ENCODE peak calls at places on chromosomes 5 and 9, in six cellular contexts. One of them, this sample, is unnamed.

GRCh38 chr5:140547508-140548299 is at the start of gene EIF4EBP3:
- DNase-seq in SW480: peak; percentile 95
- DNase-seq in AG04449: peak; percentile 77
- DNase-seq in activated naive CD8-positive, alpha-beta T cell treated with anti-CD3 and anti-CD28 coated beads, Interleukin-2, amount 50 U/mL, for 24 hours: peak; percentile 89
- DNase-seq in NCI-H774: peak; percentile 89
- DNase-seq in HT1080: peak; percentile 82
- DNase-seq in this sample: peak; percentile 76

GRCh38 chr5:161734741-161735140 is 49.2 kb downstream of the GABRA6 start:
- DNase-seq in SW480: no peak
- DNase-seq in AG04449: no peak
- DNase-seq in activated naive CD8-positive, alpha-beta T cell treated with anti-CD3 and anti-CD28 coated beads, Interleukin-2, amount 50 U/mL, for 24 hours: no peak
- DNase-seq in NCI-H774: no peak
- DNase-seq in HT1080: no peak
- DNase-seq in this sample: no peak

GRCh38 chr9:109766351-109766750 is 13.6 kb upstream of the PALM2AKAP2 start:
- DNase-seq in SW480: no peak
- DNase-seq in AG04449: peak; percentile 83
- DNase-seq in activated naive CD8-positive, alpha-beta T cell treated with anti-CD3 and anti-CD28 coated beads, Interleukin-2, amount 50 U/mL, for 24 hours: no peak
- DNase-seq in NCI-H774: no peak
- DNase-seq in HT1080: no peak
- DNase-seq in this sample: no peak

GRCh38 chr9:137189297-137190295 is 1.1 kb downstream of the SSNA1 start:
- DNase-seq in SW480: no peak
- DNase-seq in AG04449: no peak
- DNase-seq in activated naive CD8-positive, alpha-beta T cell treated with anti-CD3 and anti-CD28 coated beads, Interleukin-2, amount 50 U/mL, for 24 hours: no peak
- DNase-seq in NCI-H774: no peak
- DNase-seq in HT1080: no peak
- DNase-seq in this sample: no peak

GRCh38 chr5:123708074-123708806 is 196.3 kb downstream of the CSNK1G3 start:
- DNase-seq in SW480: no peak
- DNase-seq in AG04449: peak; percentile 90
- DNase-seq in activated naive CD8-positive, alpha-beta T cell treated with anti-CD3 and anti-CD28 coated beads, Interleukin-2, amount 50 U/mL, for 24 hours: no peak
- DNase-seq in NCI-H774: no peak
- DNase-seq in HT1080: peak; percentile 80
- DNase-seq in this sample: no peak

GRCh38 chr5:30113542-30113941 is 1079.9 kb upstream of the CDH6 start:
- DNase-seq in SW480: no peak
- DNase-seq in AG04449: no peak
- DNase-seq in activated naive CD8-positive, alpha-beta T cell treated with anti-CD3 and anti-CD28 coated beads, Interleukin-2, amount 50 U/mL, for 24 hours: no peak
- DNase-seq in NCI-H774: no peak
- DNase-seq in HT1080: no peak
- DNase-seq in this sample: no peak

GRCh38 chr9:38718148-38718547 is 1.8 kb downstream of the FAM240B start:
- DNase-seq in SW480: no peak
- DNase-seq in AG04449: no peak
- DNase-seq in activated naive CD8-positive, alpha-beta T cell treated with anti-CD3 and anti-CD28 coated beads, Interleukin-2, amount 50 U/mL, for 24 hours: no peak
- DNase-seq in NCI-H774: no peak
- DNase-seq in HT1080: no peak
- DNase-seq in this sample: no peak

GRCh38 chr5:33074548-33074947 is 363.4 kb downstream of the NPR3 start:
- DNase-seq in SW480: no peak
- DNase-seq in AG04449: no peak
- DNase-seq in activated naive CD8-positive, alpha-beta T cell treated with anti-CD3 and anti-CD28 coated beads, Interleukin-2, amount 50 U/mL, for 24 hours: no peak
- DNase-seq in NCI-H774: no peak
- DNase-seq in HT1080: peak; percentile 23
- DNase-seq in this sample: no peak

GRCh38 chr9:92887880-92888338 is 10.1 kb upstream of the ZNF484 start:
- DNase-seq in SW480: no peak
- DNase-seq in AG04449: no peak
- DNase-seq in activated naive CD8-positive, alpha-beta T cell treated with anti-CD3 and anti-CD28 coated beads, Interleukin-2, amount 50 U/mL, for 24 hours: no peak
- DNase-seq in NCI-H774: no peak
- DNase-seq in HT1080: no peak
- DNase-seq in this sample: no peak

GRCh38 chr5:124706729-124707361 is 39.6 kb downstream of the ZNF608 start:
- DNase-seq in SW480: no peak
- DNase-seq in AG04449: no peak
- DNase-seq in activated naive CD8-positive, alpha-beta T cell treated with anti-CD3 and anti-CD28 coated beads, Interleukin-2, amount 50 U/mL, for 24 hours: no peak
- DNase-seq in NCI-H774: peak; percentile 57
- DNase-seq in HT1080: no peak
- DNase-seq in this sample: no peak

GRCh38 chr9:129362287-129363098 is 184.4 kb upstream of the IER5L start:
- DNase-seq in SW480: no peak
- DNase-seq in AG04449: no peak
- DNase-seq in activated naive CD8-positive, alpha-beta T cell treated with anti-CD3 and anti-CD28 coated beads, Interleukin-2, amount 50 U/mL, for 24 hours: no peak
- DNase-seq in NCI-H774: no peak
- DNase-seq in HT1080: no peak
- DNase-seq in this sample: no peak

GRCh38 chr5:146606838-146607237 is 90.8 kb upstream of the GPR151 start:
- DNase-seq in SW480: no peak
- DNase-seq in AG04449: no peak
- DNase-seq in activated naive CD8-positive, alpha-beta T cell treated with anti-CD3 and anti-CD28 coated beads, Interleukin-2, amount 50 U/mL, for 24 hours: no peak
- DNase-seq in NCI-H774: no peak
- DNase-seq in HT1080: no peak
- DNase-seq in this sample: no peak

GRCh38 chr5:37005946-37006540 is 129.5 kb downstream of the NIPBL start:
- DNase-seq in SW480: peak; percentile 36
- DNase-seq in AG04449: no peak
- DNase-seq in activated naive CD8-positive, alpha-beta T cell treated with anti-CD3 and anti-CD28 coated beads, Interleukin-2, amount 50 U/mL, for 24 hours: no peak
- DNase-seq in NCI-H774: peak; percentile 10
- DNase-seq in HT1080: peak; percentile 7
- DNase-seq in this sample: peak; percentile 1

GRCh38 chr5:72379936-72380335 is 59.8 kb downstream of the PTCD2 start:
- DNase-seq in SW480: no peak
- DNase-seq in AG04449: no peak
- DNase-seq in activated naive CD8-positive, alpha-beta T cell treated with anti-CD3 and anti-CD28 coated beads, Interleukin-2, amount 50 U/mL, for 24 hours: no peak
- DNase-seq in NCI-H774: no peak
- DNase-seq in HT1080: no peak
- DNase-seq in this sample: no peak

GRCh38 chr5:178384815-178385471 is 152.3 kb upstream of the PHYKPL start:
- DNase-seq in SW480: no peak
- DNase-seq in AG04449: no peak
- DNase-seq in activated naive CD8-positive, alpha-beta T cell treated with anti-CD3 and anti-CD28 coated beads, Interleukin-2, amount 50 U/mL, for 24 hours: no peak
- DNase-seq in NCI-H774: no peak
- DNase-seq in HT1080: no peak
- DNase-seq in this sample: no peak

GRCh38 chr5:143205879-143206193 is 197.7 kb downstream of the NR3C1 start:
- DNase-seq in SW480: no peak
- DNase-seq in AG04449: no peak
- DNase-seq in activated naive CD8-positive, alpha-beta T cell treated with anti-CD3 and anti-CD28 coated beads, Interleukin-2, amount 50 U/mL, for 24 hours: no peak
- DNase-seq in NCI-H774: no peak
- DNase-seq in HT1080: no peak
- DNase-seq in this sample: no peak

GRCh38 chr5:112192886-112193285 is 226.2 kb downstream of the EPB41L4A start:
- DNase-seq in SW480: no peak
- DNase-seq in AG04449: no peak
- DNase-seq in activated naive CD8-positive, alpha-beta T cell treated with anti-CD3 and anti-CD28 coated beads, Interleukin-2, amount 50 U/mL, for 24 hours: no peak
- DNase-seq in NCI-H774: no peak
- DNase-seq in HT1080: no peak
- DNase-seq in this sample: no peak

GRCh38 chr9:126423022-126423708 is 96.5 kb downstream of the MVB12B start:
- DNase-seq in SW480: no peak
- DNase-seq in AG04449: no peak
- DNase-seq in activated naive CD8-positive, alpha-beta T cell treated with anti-CD3 and anti-CD28 coated beads, Interleukin-2, amount 50 U/mL, for 24 hours: no peak
- DNase-seq in NCI-H774: no peak
- DNase-seq in HT1080: no peak
- DNase-seq in this sample: no peak

GRCh38 chr5:89302102-89302891 is 419.3 kb upstream of the MEF2C start:
- DNase-seq in SW480: no peak
- DNase-seq in AG04449: no peak
- DNase-seq in activated naive CD8-positive, alpha-beta T cell treated with anti-CD3 and anti-CD28 coated beads, Interleukin-2, amount 50 U/mL, for 24 hours: no peak
- DNase-seq in NCI-H774: no peak
- DNase-seq in HT1080: no peak
- DNase-seq in this sample: no peak

GRCh38 chr9:123825337-123825736 is 104.6 kb downstream of the DENND1A start:
- DNase-seq in SW480: no peak
- DNase-seq in AG04449: no peak
- DNase-seq in activated naive CD8-positive, alpha-beta T cell treated with anti-CD3 and anti-CD28 coated beads, Interleukin-2, amount 50 U/mL, for 24 hours: no peak
- DNase-seq in NCI-H774: no peak
- DNase-seq in HT1080: no peak
- DNase-seq in this sample: no peak

GRCh38 chr5:61178702-61179101 is 16.4 kb upstream of the SMIM15 start:
- DNase-seq in SW480: no peak
- DNase-seq in AG04449: no peak
- DNase-seq in activated naive CD8-positive, alpha-beta T cell treated with anti-CD3 and anti-CD28 coated beads, Interleukin-2, amount 50 U/mL, for 24 hours: no peak
- DNase-seq in NCI-H774: no peak
- DNase-seq in HT1080: no peak
- DNase-seq in this sample: no peak

GRCh38 chr9:113493080-113493615 is 29.6 kb downstream of the RGS3 start:
- DNase-seq in SW480: no peak
- DNase-seq in AG04449: no peak
- DNase-seq in activated naive CD8-positive, alpha-beta T cell treated with anti-CD3 and anti-CD28 coated beads, Interleukin-2, amount 50 U/mL, for 24 hours: no peak
- DNase-seq in NCI-H774: no peak
- DNase-seq in HT1080: no peak
- DNase-seq in this sample: no peak

GRCh38 chr5:108258001-108258400 is 123.9 kb downstream of the FBXL17 start:
- DNase-seq in SW480: no peak
- DNase-seq in AG04449: no peak
- DNase-seq in activated naive CD8-positive, alpha-beta T cell treated with anti-CD3 and anti-CD28 coated beads, Interleukin-2, amount 50 U/mL, for 24 hours: no peak
- DNase-seq in NCI-H774: no peak
- DNase-seq in HT1080: no peak
- DNase-seq in this sample: no peak

GRCh38 chr5:39995990-39996389 is 571.2 kb upstream of the DAB2 start:
- DNase-seq in SW480: no peak
- DNase-seq in AG04449: no peak
- DNase-seq in activated naive CD8-positive, alpha-beta T cell treated with anti-CD3 and anti-CD28 coated beads, Interleukin-2, amount 50 U/mL, for 24 hours: no peak
- DNase-seq in NCI-H774: no peak
- DNase-seq in HT1080: no peak
- DNase-seq in this sample: no peak

GRCh38 chr5:73540192-73540591 is 25.2 kb downstream of the ANKRA2 start:
- DNase-seq in SW480: peak; percentile 19
- DNase-seq in AG04449: no peak
- DNase-seq in activated naive CD8-positive, alpha-beta T cell treated with anti-CD3 and anti-CD28 coated beads, Interleukin-2, amount 50 U/mL, for 24 hours: no peak
- DNase-seq in NCI-H774: no peak
- DNase-seq in HT1080: peak; percentile 94
- DNase-seq in this sample: no peak

GRCh38 chr9:123542435-123543225 is 186.6 kb downstream of the CRB2 start:
- DNase-seq in SW480: no peak
- DNase-seq in AG04449: no peak
- DNase-seq in activated naive CD8-positive, alpha-beta T cell treated with anti-CD3 and anti-CD28 coated beads, Interleukin-2, amount 50 U/mL, for 24 hours: no peak
- DNase-seq in NCI-H774: no peak
- DNase-seq in HT1080: no peak
- DNase-seq in this sample: no peak

GRCh38 chr5:88438006-88438405 is 169.4 kb upstream of the TMEM161B start:
- DNase-seq in SW480: peak; percentile 9
- DNase-seq in AG04449: no peak
- DNase-seq in activated naive CD8-positive, alpha-beta T cell treated with anti-CD3 and anti-CD28 coated beads, Interleukin-2, amount 50 U/mL, for 24 hours: no peak
- DNase-seq in NCI-H774: no peak
- DNase-seq in HT1080: peak; percentile 78
- DNase-seq in this sample: no peak

GRCh38 chr9:130942679-130943078 is 3.6 kb upstream of the FIBCD1 start:
- DNase-seq in SW480: no peak
- DNase-seq in AG04449: no peak
- DNase-seq in activated naive CD8-positive, alpha-beta T cell treated with anti-CD3 and anti-CD28 coated beads, Interleukin-2, amount 50 U/mL, for 24 hours: no peak
- DNase-seq in NCI-H774: no peak
- DNase-seq in HT1080: no peak
- DNase-seq in this sample: no peak

GRCh38 chr5:95283761-95284511 is 958 bp downstream of the MCTP1 start:
- DNase-seq in SW480: peak; percentile 63
- DNase-seq in AG04449: no peak
- DNase-seq in activated naive CD8-positive, alpha-beta T cell treated with anti-CD3 and anti-CD28 coated beads, Interleukin-2, amount 50 U/mL, for 24 hours: peak; percentile 35
- DNase-seq in NCI-H774: peak; percentile 40
- DNase-seq in HT1080: peak; percentile 70
- DNase-seq in this sample: no peak

GRCh38 chr5:1293416-1293996 is 1.4 kb downstream of the TERT start:
- DNase-seq in SW480: no peak
- DNase-seq in AG04449: no peak
- DNase-seq in activated naive CD8-positive, alpha-beta T cell treated with anti-CD3 and anti-CD28 coated beads, Interleukin-2, amount 50 U/mL, for 24 hours: no peak
- DNase-seq in NCI-H774: no peak
- DNase-seq in HT1080: no peak
- DNase-seq in this sample: no peak

GRCh38 chr9:98603821-98604383 is 104.8 kb downstream of the GABBR2 start:
- DNase-seq in SW480: no peak
- DNase-seq in AG04449: no peak
- DNase-seq in activated naive CD8-positive, alpha-beta T cell treated with anti-CD3 and anti-CD28 coated beads, Interleukin-2, amount 50 U/mL, for 24 hours: no peak
- DNase-seq in NCI-H774: no peak
- DNase-seq in HT1080: no peak
- DNase-seq in this sample: no peak

GRCh38 chr5:102760815-102761214 is 5.7 kb downstream of the PAM start:
- DNase-seq in SW480: no peak
- DNase-seq in AG04449: no peak
- DNase-seq in activated naive CD8-positive, alpha-beta T cell treated with anti-CD3 and anti-CD28 coated beads, Interleukin-2, amount 50 U/mL, for 24 hours: no peak
- DNase-seq in NCI-H774: no peak
- DNase-seq in HT1080: no peak
- DNase-seq in this sample: no peak

GRCh38 chr5:57566914-57567313 is 84.3 kb upstream of the ACTBL2 start:
- DNase-seq in SW480: no peak
- DNase-seq in AG04449: peak; percentile 77
- DNase-seq in activated naive CD8-positive, alpha-beta T cell treated with anti-CD3 and anti-CD28 coated beads, Interleukin-2, amount 50 U/mL, for 24 hours: no peak
- DNase-seq in NCI-H774: no peak
- DNase-seq in HT1080: no peak
- DNase-seq in this sample: no peak

GRCh38 chr5:87400305-87400899 is 12.3 kb downstream of the CCNH start:
- DNase-seq in SW480: peak; percentile 48
- DNase-seq in AG04449: no peak
- DNase-seq in activated naive CD8-positive, alpha-beta T cell treated with anti-CD3 and anti-CD28 coated beads, Interleukin-2, amount 50 U/mL, for 24 hours: no peak
- DNase-seq in NCI-H774: no peak
- DNase-seq in HT1080: peak; percentile 56
- DNase-seq in this sample: no peak

This sample was measured in GM18507.